ENCODE peak calls at places on chromosomes 12 and 14, in nine cellular contexts. C, P, S, U, Y, W, D, F and I are unnamed samples.

GRCh38 chr12:108649668-108650067 is 16.0 kb upstream of the SELPLG start:
- DNase-seq in W (no peak), U (no peak), P (no peak), D (no peak), F (no peak), Y (no peak), C (peak; percentile 59), S (peak; percentile 94), I (no peak)

GRCh38 chr14:60183724-60184596 is 18.8 kb upstream of the DHRS7 start:
- DNase-seq in D (peak; percentile 80), P (peak; percentile 29), S (peak; percentile 76), W (no peak), F (peak; percentile 32), Y (no peak), U (no peak), C (peak; percentile 65), I (no peak)

GRCh38 chr14:92651106-92651792 is 97.2 kb downstream of the LGMN start:
- DNase-seq in S (no peak), F (no peak), Y (peak; percentile 86), D (peak; percentile 61), C (no peak), P (peak; percentile 93), U (no peak), W (no peak), I (no peak)

GRCh38 chr12:52418576-52419110 is 12.5 kb upstream of the KRT82 start:
- DNase-seq in F (no peak), P (no peak), W (no peak), U (no peak), S (no peak), Y (no peak), C (no peak), D (no peak), I (no peak)

GRCh38 chr12:96986883-96987523 is 79.9 kb downstream of the NEDD1 start:
- DNase-seq in Y (no peak), P (peak; percentile 47), U (no peak), W (peak; percentile 37), C (peak; percentile 34), S (peak; percentile 62), D (peak; percentile 30), F (no peak), I (no peak)

GRCh38 chr12:8156845-8157244 is at the start of gene ZNF705A:
- DNase-seq in C (peak; percentile 33), S (peak; percentile 75), W (no peak), U (no peak), P (no peak), F (no peak), D (no peak), Y (no peak), I (no peak)

GRCh38 chr14:105061428-105062047 is 3.7 kb downstream of the GPR132 start:
- DNase-seq in Y (peak; percentile 72), W (no peak), D (no peak), S (no peak), U (peak; percentile 75), P (peak; percentile 88), C (no peak), F (peak; percentile 59), I (no peak)

GRCh38 chr12:108752387-108752786 is 21.1 kb upstream of the CORO1C start:
- DNase-seq in W (no peak), D (peak; percentile 40), S (peak; percentile 41), Y (no peak), F (no peak), U (no peak), P (no peak), C (no peak), I (no peak)